ENCODE peak calls at places on chromosomes 2 and 18, in nine cellular contexts. B is H54; K is activated CD4-positive, alpha-beta memory T cell treated with anti-CD3 and anti-CD28 coated beads for 36 hours; C is Caco-2; F is activated T-cell treated with anti-CD3 and anti-CD28 coated beads for 1 hour; E is EH; G is activated naive CD4-positive, alpha-beta T cell treated with anti-CD3 and anti-CD28 coated beads, Interleukin-2, amount 10 ng/mL, durations not matched to agents 7 days and 5 days; H is mucosa of gallbladder; T is Right ventricle myocardium inferior. S is an unnamed sample.

GRCh38 chr18:79940126-79940813 is 11.2 kb downstream of the SLC66A2 start:
- DNase-seq in B (no peak), H (no peak), F (no peak), T (no peak), G (no peak), K (no peak), C (no peak), E (no peak), S (no peak)

GRCh38 chr2:239751719-239752355 is 273.3 kb downstream of the NDUFA10 start:
- DNase-seq in G (peak; percentile 41), H (peak; percentile 24), F (peak; percentile 12), C (no peak), B (no peak), E (no peak), K (peak; percentile 67), T (peak; percentile 71), S (no peak)

GRCh38 chr2:183105402-183106134 is 18.7 kb upstream of the NUP35 start:
- DNase-seq in E (peak; percentile 67), T (no peak), B (no peak), C (no peak), K (no peak), G (no peak), F (no peak), H (no peak), S (no peak)

GRCh38 chr2:48767330-48767729 is 11.8 kb upstream of the LHCGR start:
- DNase-seq in G (no peak), H (no peak), T (no peak), C (peak; percentile 51), B (no peak), E (no peak), K (no peak), F (no peak), S (no peak)

GRCh38 chr2:233489666-233490065 is 76.9 kb downstream of the USP40 start:
- DNase-seq in K (no peak), C (no peak), F (no peak), T (no peak), H (no peak), E (peak; percentile 18), B (no peak), G (no peak), S (no peak)

GRCh38 chr18:47975701-47976100 is 45.2 kb upstream of the SMAD2 start:
- DNase-seq in F (no peak), G (no peak), C (no peak), T (no peak), B (no peak), E (no peak), K (no peak), H (no peak), S (no peak)

GRCh38 chr2:47050021-47050760 is 104.9 kb downstream of the STPG4 start:
- DNase-seq in C (no peak), B (no peak), G (no peak), K (no peak), F (no peak), T (no peak), H (no peak), E (no peak), S (no peak)

GRCh38 chr18:76524900-76525698 is 30.1 kb upstream of the ZNF516 start:
- DNase-seq in B (no peak), F (no peak), G (no peak), H (no peak), E (peak; percentile 49), K (no peak), C (no peak), T (no peak), S (peak; percentile 94)

GRCh38 chr2:207071820-207072219 is 93.9 kb downstream of the KLF7 start:
- DNase-seq in G (no peak), C (no peak), E (no peak), T (no peak), F (no peak), H (no peak), B (no peak), K (no peak), S (no peak)

GRCh38 chr2:210626849-210627248 is 70.5 kb downstream of the CPS1 start:
- DNase-seq in K (no peak), B (peak; percentile 3), C (no peak), F (no peak), E (peak; percentile 15), H (no peak), G (no peak), T (no peak), S (no peak)

GRCh38 chr2:55923091-55923977 is at the start of gene EFEMP1:
- DNase-seq in T (peak; percentile 78), B (peak; percentile 30), F (no peak), K (no peak), E (peak; percentile 76), G (peak; percentile 21), C (no peak), H (peak; percentile 28), S (peak; percentile 25)

GRCh38 chr18:10508546-10508945 is 17.3 kb upstream of the NAPG start:
- DNase-seq in B (no peak), F (no peak), K (no peak), T (no peak), C (no peak), G (no peak), E (no peak), H (no peak), S (no peak)

GRCh38 chr2:171297951-171298350 is 135.8 kb downstream of the METTL8 start:
- DNase-seq in K (no peak), E (peak; percentile 85), G (no peak), C (no peak), F (no peak), H (no peak), B (no peak), T (no peak), S (no peak)

GRCh38 chr2:29519996-29520395 is 401.4 kb downstream of the ALK start:
- DNase-seq in F (no peak), C (no peak), G (no peak), K (no peak), B (no peak), T (no peak), H (no peak), E (peak; percentile 86), S (no peak)

GRCh38 chr2:219538488-219539294 is 4.9 kb downstream of the CHPF start:
- DNase-seq in K (no peak), B (no peak), H (no peak), E (no peak), T (no peak), F (no peak), G (no peak), C (no peak), S (no peak)

GRCh38 chr2:71974846-71975245 is 172.8 kb downstream of the CYP26B1 start:
- DNase-seq in B (no peak), H (no peak), G (no peak), T (no peak), F (no peak), K (no peak), C (no peak), E (peak; percentile 43), S (no peak)

GRCh38 chr2:62857139-62857931 is 151.8 kb downstream of the EHBP1 start:
- DNase-seq in K (no peak), G (no peak), T (no peak), F (no peak), H (no peak), B (no peak), C (no peak), E (no peak), S (no peak)

GRCh38 chr18:62523631-62524442 is 1.0 kb downstream of the ZCCHC2 start:
- DNase-seq in C (peak; percentile 37), B (no peak), E (peak; percentile 54), G (peak; percentile 64), H (peak; percentile 47), T (peak; percentile 80), K (peak; percentile 66), F (peak; percentile 35), S (peak; percentile 30)

GRCh38 chr2:235238537-235238936 is 255.3 kb upstream of the AGAP1 start:
- DNase-seq in B (no peak), G (no peak), K (no peak), T (peak; percentile 82), C (no peak), E (peak; percentile 45), H (peak; percentile 68), F (no peak), S (no peak)